ENCODE peak calls at places on chromosomes 7 and 10, in five cellular contexts. M is HCT116, C is thoracic aorta, W is sigmoid colon, N is psoas muscle. Y is an unnamed sample. For H3K27me3, the result is how much of the 10 kb centered on the place peaks cover.

GRCh38 chr10:3531097-3531645 is 253.8 kb downstream of the KLF6 start:
- DNase-seq in M (no peak), C (no peak), W (no peak), N (no peak), Y (no peak)

GRCh38 chr7:51316666-51317581 is at the start of gene COBL:
- DNase-seq in M (no peak), C (no peak), W (peak), N (peak), Y (peak)

GRCh38 chr7:29604052-29604451 is 40.4 kb downstream of the PRR15 start:
- DNase-seq in M (no peak), C (no peak), W (no peak), N (no peak), Y (no peak)

GRCh38 chr7:70325509-70326101 is 727.3 kb downstream of the AUTS2 start:
- DNase-seq in M (no peak), C (no peak), W (no peak), N (no peak), Y (no peak)

GRCh38 chr7:99840136-99840869 is 12.5 kb downstream of the CYP3A43 start:
- DNase-seq in M (no peak), C (no peak), W (no peak), N (no peak), Y (no peak)

GRCh38 chr10:24894309-24894708 is 58.1 kb downstream of the PRTFDC1 start:
- DNase-seq in M (no peak), C (no peak), W (no peak), N (no peak), Y (no peak)

GRCh38 chr7:74097937-74098614 is 14.5 kb downstream of the LIMK1 start:
- DNase-seq in M (no peak), C (no peak), W (peak), N (peak), Y (no peak)

GRCh38 chr7:104552102-104552501 is 223.7 kb downstream of the LHFPL3 start:
- DNase-seq in M (peak), C (no peak), W (no peak), N (no peak), Y (peak)

GRCh38 chr7:130994378-130995115 is 260.5 kb upstream of the KLF14 start:
- DNase-seq in M (no peak), C (no peak), W (no peak), N (peak), Y (no peak)

GRCh38 chr10:13448216-13448615 is 80.6 kb downstream of the BEND7 start:
- DNase-seq in M (no peak), C (no peak), W (no peak), N (no peak), Y (no peak)

GRCh38 chr10:102603946-102604345 is 40.3 kb upstream of the TRIM8 start:
- DNase-seq in M (no peak), C (no peak), W (peak), N (no peak), Y (no peak)

GRCh38 chr7:114663502-114663901 is 248.9 kb downstream of the FOXP2 start:
- DNase-seq in M (peak), C (no peak), W (no peak), N (no peak), Y (no peak)

GRCh38 chr10:131930586-131931330 is 29.9 kb downstream of the PPP2R2D start:
- DNase-seq in M (no peak), C (no peak), W (peak), N (no peak), Y (no peak)

GRCh38 chr7:12927635-12928434 is 240.4 kb downstream of the ARL4A start:
- DNase-seq in M (no peak), C (no peak), W (no peak), N (no peak), Y (no peak)

GRCh38 chr7:51299391-51300133 is 17.0 kb downstream of the COBL start:
- DNase-seq in M (no peak), C (no peak), W (no peak), N (no peak), Y (no peak)

GRCh38 chr7:97118306-97118917 is 914 bp downstream of the SDHAF3 start:
- DNase-seq in M (no peak), C (no peak), W (no peak), N (no peak), Y (no peak)

GRCh38 chr10:111206521-111206920 is 129.7 kb downstream of the ADRA2A start:
- DNase-seq in M (no peak), C (no peak), W (no peak), N (no peak), Y (no peak)

GRCh38 chr10:13685885-13686284 is 99.1 kb downstream of the PRPF18 start:
- DNase-seq in M (no peak), C (no peak), W (peak), N (no peak), Y (no peak)

GRCh38 chr10:84076540-84077195 is 62.6 kb upstream of the GHITM start:
- DNase-seq in M (no peak), C (no peak), W (no peak), N (no peak), Y (no peak)

GRCh38 chr7:34108150-34108549 is 202.8 kb downstream of the BMPER start:
- DNase-seq in M (no peak), C (no peak), W (no peak), N (peak), Y (no peak)

GRCh38 chr10:62779487-62780248 is 24.9 kb upstream of the ADO start:
- DNase-seq in M (no peak), C (no peak), W (no peak), N (no peak), Y (no peak)

GRCh38 chr10:130717088-130717487 is 580.9 kb downstream of the GLRX3 start:
- DNase-seq in M (no peak), C (no peak), W (no peak), N (no peak), Y (no peak)

GRCh38 chr7:121537031-121537430 is 140.9 kb upstream of the FAM3C start:
- DNase-seq in M (no peak), C (no peak), W (no peak), N (no peak), Y (no peak)

GRCh38 chr10:108050626-108051025 is 886.1 kb upstream of the SORCS1 start:
- DNase-seq in M (no peak), C (no peak), W (no peak), N (no peak), Y (no peak)

GRCh38 chr7:81264116-81264515 is 345.3 kb upstream of the SEMA3C start:
- DNase-seq in M (no peak), C (no peak), W (no peak), N (no peak), Y (no peak)

GRCh38 chr7:114217026-114217425 is 197.6 kb upstream of the FOXP2 start:
- DNase-seq in M (peak), C (no peak), W (no peak), N (no peak), Y (no peak)

GRCh38 chr7:99679032-99679399 is 780 bp downstream of the CYP3A5 start:
- DNase-seq in M (peak), C (no peak), W (no peak), N (no peak), Y (peak)

GRCh38 chr7:46830-47140 is 145.6 kb upstream of the FAM20C start:
- DNase-seq in M (no peak), C (no peak), W (no peak), N (no peak), Y (no peak)

GRCh38 chr7:138383166-138383565 is 76.9 kb upstream of the TRIM24 start:
- DNase-seq in M (no peak), C (no peak), W (no peak), N (no peak), Y (no peak)

GRCh38 chr10:125824736-125825135 is 1.4 kb downstream of the BCCIP start:
- DNase-seq in M (no peak), C (no peak), W (no peak), N (no peak), Y (no peak)

GRCh38 chr10:96585726-96586418 is 940 bp downstream of the TM9SF3 start:
- DNase-seq in M (no peak), C (no peak), W (no peak), N (no peak), Y (no peak)

GRCh38 chr7:8005279-8005678 is 36.7 kb downstream of the GLCCI1 start:
- DNase-seq in M (no peak), C (no peak), W (no peak), N (no peak), Y (no peak)
- H3K27me3 ChIP-seq in M (under half), C (under half), W (under half), N (under half), Y (under half)

GRCh38 chr7:102287082-102287464 is 405 bp downstream of the SH2B2 start:
- DNase-seq in M (no peak), C (no peak), W (no peak), N (no peak), Y (no peak)
- H3K27ac ChIP-seq in M (peak), C (peak), W (peak), N (peak), Y (no peak)

DNA sequence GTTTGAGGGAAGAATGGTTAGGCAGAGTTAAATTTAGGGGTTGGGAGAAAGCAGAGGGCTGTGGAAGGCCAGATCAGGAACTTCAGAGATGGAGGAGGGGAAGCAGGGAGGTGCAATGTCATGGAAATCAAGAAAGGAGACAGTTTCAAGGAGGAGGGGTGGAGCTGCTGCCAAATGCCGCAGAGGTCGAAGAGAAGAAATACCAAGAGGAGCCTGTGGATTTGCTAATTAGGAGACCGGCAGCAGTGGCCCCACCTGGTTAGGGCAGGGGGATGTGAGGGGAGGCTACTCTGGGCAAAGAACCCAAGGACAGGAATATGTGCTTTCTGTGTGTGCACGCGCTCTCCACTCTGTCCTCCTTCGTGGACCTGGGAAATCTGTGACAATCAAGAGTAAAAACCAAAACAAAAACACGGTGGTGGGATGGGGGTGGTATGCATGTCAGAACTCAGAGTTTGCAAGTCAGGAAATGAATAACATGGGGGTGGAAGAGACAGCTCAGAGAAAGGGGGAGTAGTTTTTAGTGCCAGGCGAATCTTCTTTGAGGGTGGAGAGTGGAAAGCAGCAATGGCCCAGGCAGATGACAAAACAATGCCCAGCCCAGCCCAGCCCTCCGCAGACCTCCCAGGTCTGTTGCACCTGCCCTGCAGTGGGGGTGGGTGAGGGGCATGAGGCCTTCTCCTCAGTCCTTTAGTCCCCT is 102.9 kb upstream of the PAX2 start:
- DNase-seq in M (no peak), C (no peak), W (no peak), N (no peak), Y (no peak)
- H3K27me3 ChIP-seq in M (under half), C (under half), W (under half), N (under half), Y (under half)

DNA sequence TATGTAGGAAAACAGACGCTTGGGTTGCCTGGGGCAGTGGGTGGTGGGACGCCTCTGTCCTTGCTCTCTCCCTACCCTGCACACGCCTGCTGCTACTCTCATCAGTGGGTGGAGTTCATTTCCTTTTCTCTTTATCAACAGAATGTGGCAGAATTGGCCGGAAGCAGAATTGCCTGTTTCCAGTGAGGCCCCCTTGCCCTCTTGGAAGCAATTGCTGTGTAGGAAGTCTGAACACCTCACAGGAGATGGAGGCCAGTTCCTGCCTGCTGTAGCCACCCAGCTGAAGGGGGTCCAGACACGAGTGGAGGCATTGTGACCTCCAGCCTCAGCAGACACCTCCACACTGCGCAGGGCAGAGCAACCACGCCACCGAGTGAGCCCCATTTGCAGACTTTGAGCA is 331.6 kb upstream of the ZNF32 start:
- DNase-seq in M (no peak), C (no peak), W (no peak), N (no peak), Y (no peak)
- H3K27ac ChIP-seq in M (no peak), C (no peak), W (no peak), N (no peak), Y (no peak)

GRCh38 chr7:35252584-35252983 is 1.3 kb downstream of the TBX20 start:
- DNase-seq in M (no peak), C (no peak), W (no peak), N (no peak), Y (no peak)

GRCh38 chr7:35251606-35252310 is 2.1 kb downstream of the TBX20 start:
- DNase-seq in M (no peak), C (no peak), W (no peak), N (no peak), Y (no peak)

GRCh38 chr7:35253680-35254495 is at the start of gene TBX20:
- DNase-seq in M (no peak), C (no peak), W (no peak), N (peak), Y (peak)

GRCh38 chr7:35254496-35255416 is 856 bp upstream of the TBX20 start:
- DNase-seq in M (no peak), C (no peak), W (no peak), N (no peak), Y (no peak)

DNA sequence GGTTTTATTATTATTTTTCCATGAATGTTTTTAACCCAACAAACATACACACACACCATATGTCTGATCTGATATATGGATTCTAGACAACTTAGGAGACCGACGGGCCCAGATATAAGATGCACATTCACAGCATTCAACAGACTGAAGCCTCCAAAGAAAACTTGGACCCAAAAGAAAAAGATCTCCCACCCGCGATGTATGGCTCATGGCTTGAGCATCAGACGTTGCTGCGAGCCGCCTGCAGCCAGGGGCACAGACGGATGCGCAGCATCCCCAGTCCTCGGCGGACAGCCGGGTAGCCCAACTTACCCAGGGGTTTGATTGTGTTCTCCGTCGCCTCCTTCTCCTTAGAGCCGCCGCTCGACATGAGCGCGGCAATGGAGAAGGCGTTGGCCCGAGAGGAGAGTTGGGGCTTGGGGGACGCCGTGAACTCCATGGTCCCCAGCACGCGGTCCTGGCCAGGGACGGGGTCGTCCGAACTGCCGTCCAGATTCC is 669 bp downstream of the TBX20 start:
- DNase-seq in M (no peak), C (no peak), W (no peak), N (no peak), Y (no peak)
- H3K27me3 ChIP-seq in M (under half), C (under half), W (half or more), N (under half), Y (half or more)